ENCODE peak calls at places on chromosomes 1 and 21, in eight cellular contexts. H is glutamatergic neuron, V is stomach, N is B cell, P is fibroblast of mammary gland, S is IMR-90, T is PC-9, A is astrocyte of the spinal cord. E is an unnamed sample.

GRCh38 chr1:94416901-94417701 is 1.1 kb upstream of the ABCD3 start:
- DNase-seq in S (peak), A (peak), P (peak), N (no peak), V (peak), T (peak), H (no peak), E (no peak)

GRCh38 chr1:58249729-58250586 is 296.6 kb downstream of the OMA1 start:
- DNase-seq in P (peak), T (no peak), H (peak), V (no peak), A (peak), S (peak), N (peak), E (no peak)

GRCh38 chr1:111739984-111740765 is 980 bp upstream of the INKA2 start:
- DNase-seq in P (peak), H (peak), N (peak), V (peak), S (peak), A (peak), T (peak), E (peak)

GRCh38 chr1:76950306-76950705 is 83.0 kb downstream of the ST6GALNAC5 start:
- DNase-seq in T (no peak), P (peak), V (no peak), S (no peak), H (no peak), A (no peak), N (no peak), E (no peak)

GRCh38 chr1:3767328-3767925 is 5.1 kb upstream of the SMIM1 start:
- DNase-seq in N (no peak), V (no peak), A (no peak), P (no peak), H (no peak), T (no peak), S (no peak), E (no peak)

GRCh38 chr21:45294509-45295291 is 7.0 kb upstream of the POFUT2 start:
- DNase-seq in N (no peak), H (no peak), A (peak), T (no peak), S (peak), V (peak), P (peak), E (peak)

GRCh38 chr1:117985239-117985638 is 55.7 kb downstream of the WDR3 start:
- DNase-seq in T (no peak), S (no peak), N (no peak), A (no peak), V (no peak), H (no peak), P (peak), E (no peak)

GRCh38 chr1:236287757-236288619 is 6.2 kb upstream of the ERO1B start:
- DNase-seq in T (no peak), V (no peak), H (peak), P (no peak), S (no peak), N (no peak), A (no peak), E (no peak)

GRCh38 chr1:246142320-246142893 is 364.7 kb downstream of the SMYD3 start:
- DNase-seq in P (peak), A (peak), T (peak), H (no peak), S (peak), N (no peak), V (no peak), E (no peak)

GRCh38 chr1:243926299-243926698 is 76.3 kb upstream of the AKT3 start:
- DNase-seq in P (no peak), N (no peak), S (no peak), T (no peak), V (no peak), A (no peak), H (no peak), E (no peak)

GRCh38 chr1:97920275-97920831 is 481 bp downstream of the DPYD start:
- DNase-seq in P (peak), A (peak), H (no peak), V (no peak), T (peak), S (peak), N (no peak), E (no peak)

GRCh38 chr1:15075812-15076211 is 77.7 kb upstream of the TMEM51 start:
- DNase-seq in N (no peak), T (no peak), S (no peak), H (no peak), P (no peak), A (no peak), V (no peak), E (no peak)
- TF ChIP-seq CTCF in N (no peak), T (no peak), S (no peak), H (no peak), P (no peak), A (no peak), V (no peak), E (no peak)

DNA sequence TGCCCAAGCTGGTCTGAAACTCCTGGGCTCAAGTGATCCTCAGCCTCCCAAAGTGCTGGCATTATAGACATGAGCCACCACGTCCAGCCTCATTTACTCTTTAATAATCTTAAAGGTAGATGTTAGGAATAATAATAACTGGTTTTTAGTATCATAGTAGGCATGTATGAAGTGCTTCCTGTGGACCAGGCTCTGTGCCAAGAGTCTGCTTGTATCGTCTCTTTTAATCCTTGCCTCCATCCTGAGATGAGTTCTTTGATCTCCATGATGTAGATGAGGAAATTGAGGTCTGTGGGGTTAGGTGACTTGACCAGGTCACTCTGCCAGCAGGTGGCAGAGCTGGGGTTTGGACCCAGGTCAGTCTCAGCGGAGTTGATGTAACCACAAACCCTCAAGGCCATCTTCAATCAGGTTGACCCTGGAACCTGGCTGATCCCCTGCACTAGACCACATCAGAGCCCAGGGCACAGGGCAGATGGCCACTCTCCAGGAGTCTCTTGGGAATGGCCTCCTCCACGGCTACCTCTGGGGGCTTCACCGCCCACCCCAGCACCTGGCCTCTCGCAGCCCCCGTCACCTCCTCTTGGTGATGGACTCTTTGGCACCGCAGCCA is 11.3 kb downstream of the EFHD2 start:
- DNase-seq in P (no peak), T (no peak), V (no peak), H (no peak), A (no peak), S (no peak), N (no peak), E (no peak)
- TF ChIP-seq CTCF in P (peak), T (no peak), V (no peak), H (no peak), A (no peak), S (no peak), N (no peak), E (no peak)

DNA sequence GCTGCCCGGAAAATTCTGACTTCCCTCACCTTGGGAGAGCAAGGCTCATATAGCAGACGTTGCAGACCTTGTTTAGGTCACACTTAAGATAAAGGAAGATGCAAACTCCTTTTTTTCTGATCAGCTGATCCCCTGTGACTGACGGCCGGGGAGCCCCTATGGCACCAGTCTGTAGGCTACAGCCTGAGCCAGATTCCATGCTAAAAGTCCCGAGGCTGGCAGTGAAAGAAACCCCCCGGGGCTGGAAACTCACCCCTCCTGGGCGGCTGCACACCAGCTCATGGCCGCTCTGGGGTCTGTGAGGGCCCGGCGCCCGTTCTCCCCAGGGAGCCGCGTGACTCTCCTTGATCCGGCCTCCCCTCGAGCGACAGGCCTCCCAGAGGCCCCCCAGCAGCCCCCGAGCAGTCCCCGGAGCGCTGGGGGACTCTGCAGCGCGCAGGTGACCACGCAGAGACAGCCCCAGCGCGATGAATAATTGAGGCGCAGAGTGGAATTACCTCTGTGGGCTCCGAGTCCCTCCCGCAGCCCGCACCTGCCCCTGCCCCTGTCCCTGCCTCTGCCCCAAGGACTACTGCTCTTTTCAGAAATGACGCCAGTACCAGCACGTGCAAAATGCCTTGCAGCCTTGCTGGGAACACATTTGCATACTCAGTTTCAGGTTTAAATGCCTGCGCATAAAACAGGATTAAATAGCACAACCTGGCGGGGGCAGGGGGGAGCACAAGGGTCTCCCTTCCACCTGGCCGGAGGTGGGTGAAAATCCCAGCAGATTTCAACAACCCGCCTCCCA is 62.6 kb upstream of the CLDN14 start:
- DNase-seq in A (no peak), N (peak), T (no peak), S (no peak), P (no peak), V (peak), H (no peak), E (no peak)
- TF ChIP-seq CTCF in A (no peak), N (no peak), T (no peak), S (no peak), P (no peak), V (no peak), H (no peak), E (no peak)

GRCh38 chr1:15957221-15958090 is 18.4 kb downstream of the ZBTB17 start:
- DNase-seq in N (no peak), V (no peak), T (no peak), S (no peak), P (no peak), H (no peak), A (no peak), E (no peak)
- TF ChIP-seq CTCF in N (no peak), V (no peak), T (no peak), S (peak), P (peak), H (peak), A (peak), E (peak)

DNA sequence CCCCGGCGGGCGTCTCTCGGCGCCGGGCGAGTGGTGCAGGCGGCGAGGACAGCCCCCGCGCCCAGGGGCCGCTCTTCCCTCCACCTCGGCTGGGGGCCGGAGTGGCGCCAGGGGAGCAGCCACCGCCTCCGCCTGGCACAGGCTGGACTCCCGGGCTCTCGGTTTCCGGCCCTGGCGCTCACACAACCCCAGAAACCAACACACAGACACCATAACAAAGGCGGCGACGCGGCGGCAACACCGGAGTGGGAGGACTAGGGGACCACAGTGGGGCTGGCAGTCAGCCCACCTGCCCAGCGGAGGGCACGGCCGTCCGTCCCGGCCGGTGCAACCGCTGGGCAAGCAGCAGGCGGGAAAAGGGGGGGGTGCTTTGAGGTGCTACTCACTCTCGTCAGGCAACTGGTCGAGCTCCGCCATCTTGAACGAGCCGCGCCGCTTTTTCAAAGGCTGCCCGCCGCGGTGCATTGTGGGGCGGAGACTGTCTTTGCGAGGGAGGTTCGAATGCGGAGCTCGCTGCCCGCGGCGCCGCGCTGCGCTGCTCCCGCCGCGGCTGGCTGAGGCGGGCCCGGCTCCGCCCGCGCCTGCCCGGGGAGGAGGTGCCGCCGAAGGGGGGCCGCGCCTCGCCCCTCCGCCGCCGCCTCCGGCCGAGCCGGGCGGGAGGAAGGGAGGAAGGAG is at the start of gene LIN9:
- DNase-seq in P (peak), T (peak), N (peak), S (peak), H (peak), V (peak), A (peak), E (peak)
- TF ChIP-seq CTCF in P (no peak), T (peak), N (no peak), S (no peak), H (no peak), V (no peak), A (peak), E (no peak)